ENCODE peak calls at places on chromosomes 16 and 17, in seven cellular contexts. N, X, A, O, Y, T and S are unnamed samples. For H3K4me1, the result is how much of the 10 kb centered on the place peaks cover.

GRCh38 chr17:8975091-8975707 is 9.7 kb upstream of the PIK3R5 start:
- DNase-seq in N (no peak), X (no peak), A (no peak), O (no peak), Y (no peak), T (no peak), S (no peak)

GRCh38 chr17:31525801-31526549 is 134.5 kb downstream of the RAB11FIP4 start:
- DNase-seq in N (no peak), X (no peak), A (no peak), O (no peak), Y (no peak), T (no peak), S (no peak)

GRCh38 chr16:9567674-9568073 is 476.2 kb downstream of the HAPSTR1 start:
- DNase-seq in N (no peak), X (no peak), A (no peak), O (no peak), Y (no peak), T (no peak), S (no peak)

GRCh38 chr16:57889960-57890751 is 80.8 kb downstream of the CNGB1 start:
- DNase-seq in N (no peak), X (no peak), A (peak), O (no peak), Y (no peak), T (peak), S (no peak)

GRCh38 chr16:1502092-1503004 is 9.2 kb downstream of the TELO2 start:
- DNase-seq in N (no peak), X (no peak), A (no peak), O (no peak), Y (no peak), T (no peak), S (no peak)

GRCh38 chr16:23510154-23510914 is at the start of gene GGA2:
- DNase-seq in N (no peak), X (peak), A (peak), O (peak), Y (peak), T (peak), S (peak)

GRCh38 chr17:5861849-5862248 is 208.3 kb upstream of the WSCD1 start:
- DNase-seq in N (no peak), X (no peak), A (no peak), O (no peak), Y (no peak), T (no peak), S (no peak)

GRCh38 chr17:17453088-17453487 is 23.7 kb upstream of the MED9 start:
- DNase-seq in N (no peak), X (no peak), A (no peak), O (no peak), Y (no peak), T (no peak), S (no peak)

GRCh38 chr16:4654387-4654901 is 29.8 kb downstream of the MGRN1 start:
- DNase-seq in N (no peak), X (no peak), A (no peak), O (no peak), Y (no peak), T (peak), S (no peak)

GRCh38 chr17:78839173-78839761 is 1.3 kb downstream of the USP36 start:
- DNase-seq in N (no peak), X (no peak), A (no peak), O (no peak), Y (no peak), T (no peak), S (no peak)

GRCh38 chr17:82231562-82232321 is 2.9 kb downstream of the SLC16A3 start:
- DNase-seq in N (no peak), X (peak), A (peak), O (peak), Y (no peak), T (peak), S (no peak)

GRCh38 chr16:69890114-69890890 is 60.8 kb upstream of the CLEC18A start:
- DNase-seq in N (no peak), X (peak), A (peak), O (peak), Y (peak), T (peak), S (peak)

GRCh38 chr17:38897671-38898290 is 27.6 kb upstream of the LASP1NB start:
- DNase-seq in N (no peak), X (no peak), A (no peak), O (no peak), Y (no peak), T (no peak), S (no peak)

GRCh38 chr17:31582151-31582907 is 190.9 kb downstream of the RAB11FIP4 start:
- DNase-seq in N (no peak), X (peak), A (peak), O (peak), Y (no peak), T (peak), S (no peak)

GRCh38 chr17:9258115-9259020 is 237.1 kb downstream of the NTN1 start:
- DNase-seq in N (no peak), X (no peak), A (no peak), O (no peak), Y (no peak), T (no peak), S (no peak)

GRCh38 chr17:50613007-50613406 is 21.7 kb upstream of the ABCC3 start:
- DNase-seq in N (no peak), X (no peak), A (no peak), O (no peak), Y (no peak), T (no peak), S (no peak)

GRCh38 chr16:4273858-4274291 is 1.1 kb upstream of the TFAP4 start:
- DNase-seq in N (no peak), X (peak), A (peak), O (peak), Y (no peak), T (peak), S (peak)

GRCh38 chr17:80929449-80929848 is 62.2 kb upstream of the CHMP6 start:
- DNase-seq in N (no peak), X (no peak), A (no peak), O (no peak), Y (no peak), T (no peak), S (no peak)

GRCh38 chr17:72591500-72592241 is 470.9 kb downstream of the SOX9 start:
- DNase-seq in N (no peak), X (no peak), A (peak), O (no peak), Y (no peak), T (no peak), S (no peak)

GRCh38 chr16:70258065-70258464 is 6.3 kb upstream of the EXOSC6 start:
- DNase-seq in N (no peak), X (no peak), A (no peak), O (no peak), Y (no peak), T (no peak), S (no peak)

GRCh38 chr16:2451851-2452320 is 8.0 kb upstream of the TEDC2 start:
- DNase-seq in N (no peak), X (no peak), A (no peak), O (no peak), Y (no peak), T (no peak), S (no peak)

GRCh38 chr16:10579965-10580918 is at the start of gene EMP2:
- DNase-seq in N (no peak), X (peak), A (peak), O (peak), Y (peak), T (peak), S (peak)

GRCh38 chr16:22315979-22316378 is 18.8 kb downstream of the POLR3E start:
- DNase-seq in N (no peak), X (no peak), A (no peak), O (no peak), Y (no peak), T (no peak), S (no peak)

GRCh38 chr17:245020-245419 is 63.6 kb upstream of the DOC2B start:
- DNase-seq in N (no peak), X (no peak), A (no peak), O (no peak), Y (no peak), T (no peak), S (no peak)

GRCh38 chr16:4239020-4239419 is 2.9 kb downstream of the SRL start:
- DNase-seq in N (no peak), X (no peak), A (no peak), O (no peak), Y (no peak), T (no peak), S (no peak)

GRCh38 chr17:79628861-79629547 is 18.2 kb upstream of the RBFOX3 start:
- DNase-seq in N (no peak), X (peak), A (no peak), O (peak), Y (no peak), T (no peak), S (no peak)

GRCh38 chr17:34364741-34365140 is 1.7 kb upstream of the CCL1 start:
- DNase-seq in N (no peak), X (no peak), A (no peak), O (no peak), Y (no peak), T (no peak), S (no peak)

GRCh38 chr16:14003119-14003570 is 68.0 kb upstream of the MRTFB start:
- DNase-seq in N (no peak), X (peak), A (peak), O (peak), Y (peak), T (peak), S (peak)

GRCh38 chr16:86569843-86570447 is 3.3 kb downstream of the FOXC2 start:
- DNase-seq in N (no peak), X (no peak), A (no peak), O (no peak), Y (no peak), T (no peak), S (no peak)

GRCh38 chr17:47267354-47267828 is 13.8 kb downstream of the ITGB3 start:
- DNase-seq in N (no peak), X (no peak), A (peak), O (no peak), Y (no peak), T (no peak), S (no peak)

GRCh38 chr17:58997756-58998553 is 108.7 kb downstream of the TRIM37 start:
- DNase-seq in N (no peak), X (no peak), A (no peak), O (no peak), Y (no peak), T (no peak), S (no peak)

GRCh38 chr17:1873418-1873817 is 43.6 kb downstream of the RPA1 start:
- DNase-seq in N (no peak), X (no peak), A (no peak), O (no peak), Y (no peak), T (no peak), S (no peak)

GRCh38 chr16:5056347-5056746 is 9.4 kb downstream of the C16orf89 start:
- DNase-seq in N (no peak), X (no peak), A (peak), O (no peak), Y (no peak), T (no peak), S (no peak)

GRCh38 chr16:57801856-57802634 is at the start of gene KIFC3:
- DNase-seq in N (no peak), X (peak), A (peak), O (peak), Y (peak), T (peak), S (no peak)

GRCh38 chr17:77783991-77784820 is 174.3 kb upstream of the TNRC6C start:
- DNase-seq in N (no peak), X (no peak), A (no peak), O (no peak), Y (no peak), T (no peak), S (no peak)

GRCh38 chr17:21029032-21029431 is 13.8 kb downstream of the USP22 start:
- DNase-seq in N (no peak), X (no peak), A (peak), O (peak), Y (no peak), T (peak), S (no peak)

GRCh38 chr16:49463529-49463928 is 89.9 kb downstream of the C16orf78 start:
- DNase-seq in N (no peak), X (no peak), A (no peak), O (no peak), Y (no peak), T (peak), S (no peak)

GRCh38 chr16:49466529-49466831 is 92.9 kb downstream of the C16orf78 start:
- DNase-seq in N (no peak), X (no peak), A (no peak), O (no peak), Y (no peak), T (no peak), S (no peak)

GRCh38 chr16:49464093-49464492 is 90.5 kb downstream of the C16orf78 start:
- DNase-seq in N (no peak), X (no peak), A (no peak), O (no peak), Y (no peak), T (no peak), S (no peak)

GRCh38 chr16:49465661-49466528 is 92.3 kb downstream of the C16orf78 start:
- DNase-seq in N (no peak), X (no peak), A (no peak), O (no peak), Y (no peak), T (no peak), S (no peak)

DNA sequence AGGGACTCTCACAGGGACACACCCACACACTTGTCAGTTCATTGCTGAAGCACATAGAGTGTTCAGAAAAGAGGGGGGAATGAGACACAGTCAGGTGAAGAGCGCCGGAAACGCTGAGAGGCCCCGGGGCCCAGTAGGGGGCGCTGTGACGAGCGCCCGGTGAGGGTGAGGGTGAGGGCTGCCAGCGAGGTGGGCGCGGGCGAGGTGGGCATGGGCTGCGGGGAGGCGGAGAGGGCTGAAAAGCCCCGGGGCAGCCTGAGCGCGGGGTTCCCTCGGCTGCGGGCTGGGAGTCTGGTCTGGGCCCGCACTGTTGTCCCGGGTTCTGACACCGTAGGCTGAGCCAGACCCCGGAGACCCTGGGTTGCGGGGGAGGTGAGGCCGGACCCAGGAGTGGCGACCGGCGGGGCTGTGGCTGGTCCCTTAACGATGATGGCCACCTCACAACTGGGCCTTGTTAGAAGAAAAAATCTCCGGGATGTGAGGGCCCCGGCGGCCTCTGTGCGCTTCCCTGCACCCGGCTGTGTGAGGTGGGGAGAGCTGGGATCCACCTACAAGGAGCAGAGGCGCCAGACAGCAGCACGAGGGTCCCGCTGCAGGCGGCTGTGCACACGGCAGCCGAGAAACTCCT is 91.4 kb downstream of the C16orf78 start:
- DNase-seq in N (no peak), X (peak), A (no peak), O (no peak), Y (no peak), T (no peak), S (no peak)
- H3K4me1 ChIP-seq in N (under half), X (under half), A (under half), O (under half), Y (under half), T (under half), S (under half)

GRCh38 chr17:49450181-49450580 is 35.5 kb upstream of the PHB1 start:
- DNase-seq in N (no peak), X (no peak), A (no peak), O (no peak), Y (no peak), T (no peak), S (no peak)

GRCh38 chr17:49455226-49455968 is 39.7 kb upstream of the NGFR start:
- DNase-seq in N (no peak), X (no peak), A (no peak), O (no peak), Y (no peak), T (no peak), S (no peak)

GRCh38 chr17:49450735-49451134 is 36.1 kb upstream of the PHB1 start:
- DNase-seq in N (no peak), X (no peak), A (no peak), O (no peak), Y (no peak), T (no peak), S (no peak)

GRCh38 chr17:49454050-49454449 is 39.4 kb upstream of the PHB1 start:
- DNase-seq in N (no peak), X (no peak), A (peak), O (no peak), Y (no peak), T (peak), S (no peak)

GRCh38 chr17:49452173-49452572 is 37.5 kb upstream of the PHB1 start:
- DNase-seq in N (no peak), X (no peak), A (no peak), O (no peak), Y (no peak), T (no peak), S (no peak)
- H3K4me1 ChIP-seq in N (under half), X (under half), A (under half), O (under half), Y (under half), T (under half), S (under half)

GRCh38 chr17:40322417-40323315 is 13.7 kb downstream of the RARA start:
- DNase-seq in N (peak), X (peak), A (peak), O (peak), Y (peak), T (peak), S (no peak)
- H3K4me1 ChIP-seq in N (half or more), X (half or more), A (half or more), O (half or more), Y (half or more), T (half or more), S (under half)

DNA sequence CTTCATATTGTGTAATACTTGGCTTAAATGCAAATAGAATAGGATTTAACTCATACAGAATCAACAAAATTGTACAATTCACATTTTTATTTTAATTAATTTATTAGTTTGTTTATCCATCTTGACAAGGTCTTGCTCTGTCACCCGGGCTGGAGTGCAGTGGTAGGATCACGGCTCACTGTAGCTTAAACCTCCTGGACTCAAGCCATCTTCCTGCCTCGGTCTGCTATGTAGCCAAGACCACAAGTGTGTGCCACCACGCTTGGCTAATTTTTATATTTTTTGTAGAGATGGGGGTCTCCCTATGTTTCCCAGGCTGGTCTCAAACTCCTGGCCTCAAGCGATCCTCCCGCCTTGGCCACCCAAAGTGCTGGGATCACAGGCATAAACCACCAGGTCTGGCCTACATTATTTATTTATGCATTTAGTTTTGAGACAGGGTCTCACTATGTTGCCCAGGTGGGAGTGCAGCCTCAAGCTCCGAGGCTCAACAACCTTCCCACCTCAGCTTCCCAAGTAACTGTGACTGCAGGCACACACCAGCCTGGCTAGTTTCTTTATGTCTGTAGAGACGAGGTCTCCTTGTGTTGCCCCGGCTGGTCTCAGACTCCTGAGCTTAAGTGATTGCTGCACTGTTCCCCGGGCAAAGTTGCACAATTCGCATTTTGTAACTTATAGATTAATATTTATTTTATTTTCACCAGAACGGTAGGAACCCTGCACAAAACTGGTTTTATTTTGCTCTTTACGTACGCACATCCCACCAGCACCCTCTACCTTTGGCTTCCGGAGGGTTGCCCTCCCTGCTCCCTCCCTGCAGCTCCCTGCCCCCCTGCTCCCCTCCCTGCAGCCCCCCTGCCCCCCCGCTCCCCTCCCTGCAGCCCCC is 4.9 kb downstream of the DPEP1 start:
- DNase-seq in N (no peak), X (no peak), A (peak), O (no peak), Y (no peak), T (no peak), S (no peak)
- H3K4me1 ChIP-seq in N (under half), X (under half), A (under half), O (under half), Y (under half), T (under half), S (under half)

DNA sequence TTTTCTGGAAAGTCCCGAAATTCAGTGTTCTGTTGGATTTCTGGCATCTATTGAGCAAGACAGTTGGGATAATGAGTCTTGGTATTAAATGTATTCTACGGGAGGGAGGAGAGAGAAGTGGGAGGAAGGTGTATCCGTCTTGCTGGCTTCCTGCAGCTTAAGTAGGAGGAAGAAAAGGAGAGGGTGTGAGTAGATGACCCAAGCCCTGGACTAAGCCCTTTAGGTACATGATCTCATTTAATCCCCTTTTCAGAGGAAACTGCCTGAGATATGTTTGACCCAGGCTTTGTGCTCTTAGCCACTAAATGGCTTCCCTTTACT is 62.8 kb downstream of the PRKCA start:
- DNase-seq in N (no peak), X (no peak), A (peak), O (no peak), Y (no peak), T (no peak), S (no peak)
- H3K4me1 ChIP-seq in N (under half), X (under half), A (under half), O (under half), Y (under half), T (under half), S (under half)